ENCODE peak calls at places on chromosomes 13 and 19, in five cellular contexts. L, J, H, F and G are unnamed samples.

GRCh38 chr13:60661514-60661913 is 264.5 kb downstream of the TDRD3 start:
- DNase-seq in L (no peak), J (no peak), H (no peak), F (no peak), G (no peak)

GRCh38 chr19:9453953-9454352 is 18.6 kb upstream of the ZNF266 start:
- DNase-seq in H (no peak), F (no peak), J (no peak), L (no peak), G (no peak)

GRCh38 chr13:112880976-112881540 is 88.0 kb upstream of the MCF2L start:
- DNase-seq in F (no peak), J (no peak), L (no peak), H (no peak), G (no peak)

GRCh38 chr19:8512991-8513686 is 828 bp downstream of the ZNF414 start:
- DNase-seq in J (no peak), F (no peak), H (no peak), L (no peak), G (no peak)

GRCh38 chr19:11378319-11379189 is 4.1 kb downstream of the SWSAP1 start:
- DNase-seq in H (peak; percentile 47), F (peak; percentile 48), L (no peak), J (peak; percentile 86), G (peak; percentile 62)

GRCh38 chr13:29125145-29125933 is 305.2 kb downstream of the MTUS2 start:
- DNase-seq in F (no peak), H (no peak), L (no peak), J (peak; percentile 37), G (no peak)

GRCh38 chr13:19169991-19170390 is 11.6 kb downstream of the TUBA3C start:
- DNase-seq in H (no peak), L (no peak), F (no peak), J (no peak), G (no peak)

GRCh38 chr13:44132710-44133109 is 240.9 kb upstream of the SERP2 start:
- DNase-seq in F (no peak), J (no peak), H (no peak), L (no peak), G (no peak)

GRCh38 chr19:10230155-10230903 is 802 bp downstream of the S1PR2 start:
- DNase-seq in F (no peak), L (no peak), J (peak; percentile 87), H (peak; percentile 72), G (no peak)

GRCh38 chr19:51407631-51408131 is 9.8 kb downstream of the SIGLEC10 start:
- DNase-seq in H (peak; percentile 77), L (no peak), J (peak; percentile 79), F (peak; percentile 74), G (peak; percentile 56)

GRCh38 chr19:19657397-19657783 is 6.1 kb downstream of the ATP13A1 start:
- DNase-seq in J (no peak), H (no peak), F (no peak), L (no peak), G (no peak)

GRCh38 chr13:113652404-113653263 is 5.4 kb downstream of the ATP4B start:
- DNase-seq in F (no peak), L (no peak), H (no peak), J (no peak), G (no peak)

GRCh38 chr13:110227864-110228643 is 78.9 kb downstream of the COL4A1 start:
- DNase-seq in H (no peak), L (no peak), J (no peak), F (no peak), G (no peak)

GRCh38 chr19:40667602-40668001 is 22.8 kb downstream of the NUMBL start:
- DNase-seq in L (no peak), J (no peak), F (no peak), H (no peak), G (no peak)

GRCh38 chr13:92547256-92547655 is 679.4 kb upstream of the GPC6 start:
- DNase-seq in L (no peak), H (no peak), F (no peak), J (no peak), G (no peak)

GRCh38 chr19:29665826-29666633 is 769 bp downstream of the PLEKHF1 start:
- DNase-seq in J (peak; percentile 90), L (no peak), H (no peak), F (no peak), G (no peak)

GRCh38 chr19:33284756-33285155 is 17.6 kb downstream of the CEBPA start:
- DNase-seq in H (no peak), L (no peak), J (no peak), F (no peak), G (no peak)

GRCh38 chr13:28744091-28744536 is 25.3 kb upstream of the SLC46A3 start:
- DNase-seq in J (peak; percentile 44), F (no peak), H (no peak), L (no peak), G (peak; percentile 46)

GRCh38 chr13:114063545-114064515 is 68.6 kb downstream of the RASA3 start:
- DNase-seq in H (peak; percentile 31), F (no peak), L (no peak), J (no peak), G (peak; percentile 60)

GRCh38 chr13:98785968-98786367 is 33.5 kb upstream of the SLC15A1 start:
- DNase-seq in F (no peak), J (no peak), H (no peak), L (no peak), G (no peak)

GRCh38 chr13:104525467-104525866 is 1459.2 kb upstream of the SLC10A2 start:
- DNase-seq in J (no peak), H (no peak), F (no peak), L (no peak), G (no peak)

GRCh38 chr13:61727714-61728275 is 312.1 kb upstream of the PCDH20 start:
- DNase-seq in H (no peak), L (no peak), F (no peak), J (no peak), G (no peak)

GRCh38 chr19:44512326-44513298 is 12.3 kb upstream of the ZNF180 start:
- DNase-seq in L (no peak), H (peak; percentile 78), J (peak; percentile 78), F (peak; percentile 36), G (peak; percentile 71)

GRCh38 chr13:97502691-97503090 is 68.7 kb downstream of the RAP2A start:
- DNase-seq in F (no peak), J (no peak), L (no peak), H (no peak), G (no peak)
- TF ChIP-seq JUNB in F (no peak), J (no peak), L (no peak), H (no peak), G (no peak)

GRCh38 chr19:55113570-55114039 is 3.8 kb downstream of the PPP1R12C start:
- DNase-seq in F (peak; percentile 38), L (no peak), H (peak; percentile 52), J (peak; percentile 91), G (peak; percentile 56)

GRCh38 chr19:55115446-55116065 is 1.9 kb downstream of the PPP1R12C start:
- DNase-seq in F (no peak), L (no peak), J (no peak), H (peak; percentile 57), G (no peak)

GRCh38 chr19:55116232-55117062 is 990 bp downstream of the PPP1R12C start:
- DNase-seq in F (peak; percentile 9), H (peak; percentile 50), L (no peak), J (peak; percentile 63), G (peak; percentile 67)

GRCh38 chr19:55112781-55113569 is 4.5 kb downstream of the PPP1R12C start:
- DNase-seq in F (no peak), H (peak; percentile 37), J (peak; percentile 76), L (no peak), G (no peak)

DNA sequence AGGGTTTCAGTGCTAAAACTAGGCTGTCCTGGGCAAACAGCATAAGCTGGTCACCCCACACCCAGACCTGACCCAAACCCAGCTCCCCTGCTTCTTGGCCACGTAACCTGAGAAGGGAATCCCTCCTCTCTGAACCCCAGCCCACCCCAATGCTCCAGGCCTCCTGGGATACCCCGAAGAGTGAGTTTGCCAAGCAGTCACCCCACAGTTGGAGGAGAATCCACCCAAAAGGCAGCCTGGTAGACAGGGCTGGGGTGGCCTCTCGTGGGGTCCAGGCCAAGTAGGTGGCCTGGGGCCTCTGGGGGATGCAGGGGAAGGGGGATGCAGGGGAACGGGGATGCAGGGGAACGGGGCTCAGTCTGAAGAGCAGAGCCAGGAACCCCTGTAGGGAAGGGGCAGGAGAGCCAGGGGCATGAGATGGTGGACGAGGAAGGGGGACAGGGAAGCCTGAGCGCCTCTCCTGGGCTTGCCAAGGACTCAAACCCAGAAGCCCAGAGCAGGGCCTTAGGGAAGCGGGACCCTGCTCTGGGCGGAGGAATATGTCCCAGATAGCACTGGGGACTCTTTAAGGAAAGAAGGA is 2.8 kb downstream of the PPP1R12C start:
- DNase-seq in L (no peak), F (no peak), H (no peak), J (no peak), G (no peak)
- H3K4me1 ChIP-seq in L (peaks cover 14% of the 10 kb centered on the region), F (peaks cover 33% of the 10 kb centered on the region), H (peaks cover 38% of the 10 kb centered on the region), J (peaks cover 29% of the 10 kb centered on the region), G (peaks cover 30% of the 10 kb centered on the region)

DNA sequence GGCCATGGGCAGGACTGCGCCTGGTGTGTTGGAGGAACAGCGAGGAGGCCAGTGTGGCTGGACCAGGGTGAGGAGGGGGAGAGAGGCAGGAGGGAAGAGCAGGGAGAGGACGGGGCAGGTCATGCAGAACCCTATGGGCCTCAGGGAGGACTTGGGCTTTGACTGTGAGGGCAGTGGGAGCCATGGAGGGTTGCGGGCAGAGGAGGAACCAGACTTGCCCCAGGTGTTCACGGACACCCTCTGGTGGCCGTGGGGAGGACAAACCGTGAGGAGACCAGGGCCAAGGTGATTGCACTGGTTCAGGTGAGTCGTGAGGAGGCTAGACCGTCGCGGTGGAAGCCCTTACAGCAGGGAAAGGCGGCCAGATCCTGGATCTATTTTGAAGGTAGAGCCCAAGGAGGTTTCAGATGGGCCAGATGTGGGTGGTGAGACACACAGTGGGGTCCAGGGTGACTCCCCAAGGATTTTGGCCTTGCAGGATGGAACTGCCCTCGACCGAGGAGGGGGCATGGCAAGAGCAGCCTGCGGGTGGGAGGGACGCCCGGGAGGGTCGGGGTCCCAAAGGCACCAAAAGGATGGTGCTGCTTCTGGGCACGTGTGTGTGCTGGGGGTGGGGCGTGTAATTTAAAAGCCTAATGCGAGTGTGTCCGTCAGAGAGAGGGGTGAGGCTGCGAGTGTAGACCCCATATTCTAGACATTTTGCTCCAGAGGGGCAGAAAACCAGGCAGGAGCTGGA is 2.7 kb upstream of the REXO1 start:
- DNase-seq in H (no peak), F (no peak), J (peak; percentile 59), L (no peak), G (no peak)
- TF ChIP-seq JUNB in H (no peak), F (no peak), J (no peak), L (no peak), G (no peak)

GRCh38 chr19:15245370-15246197 is 13.3 kb upstream of the EPHX3 start:
- DNase-seq in J (no peak), F (no peak), H (no peak), L (no peak), G (no peak)
- H3K4me1 ChIP-seq in J (no peaks in the 10 kb centered on the region), F (peaks cover 36% of the 10 kb centered on the region), H (no peaks in the 10 kb centered on the region), L (no peaks in the 10 kb centered on the region), G (peaks cover 33% of the 10 kb centered on the region)

GRCh38 chr19:48255376-48256303 is at the start of gene CARD8:
- DNase-seq in F (peak; percentile 88), H (peak; percentile 68), L (peak; percentile 88), J (peak; percentile 91), G (peak; percentile 93)
- TF ChIP-seq JUNB in F (no peak), H (no peak), L (no peak), J (no peak), G (no peak)

GRCh38 chr19:35207391-35207871 is 21.1 kb downstream of the FAM187B start:
- DNase-seq in J (no peak), L (no peak), F (no peak), H (no peak), G (no peak)
- H3K4me1 ChIP-seq in J (peaks cover 26% of the 10 kb centered on the region), L (peaks cover 48% of the 10 kb centered on the region), F (peaks cover 17% of the 10 kb centered on the region), H (peaks cover 41% of the 10 kb centered on the region), G (no peaks in the 10 kb centered on the region)